ENCODE peak calls at places on chromosome 4, in eight cellular contexts. L, I, Y, C, G, T, R and J are unnamed samples.

GRCh38 chr4:8855781-8856245 is 15.8 kb downstream of the HMX1 start:
- DNase-seq in R (no peak), C (no peak), I (no peak), L (peak; percentile 17), G (no peak), Y (no peak), T (no peak), J (no peak)

GRCh38 chr4:26407466-26407865 is 82.8 kb downstream of the CCKAR start:
- DNase-seq in R (no peak), Y (no peak), I (no peak), G (no peak), L (no peak), T (no peak), C (peak; percentile 49), J (no peak)

GRCh38 chr4:125833-126232 is 1.5 kb downstream of the ZNF718 start:
- DNase-seq in G (no peak), R (no peak), L (no peak), I (no peak), C (no peak), Y (no peak), T (no peak), J (no peak)

GRCh38 chr4:89562715-89563114 is 255.1 kb upstream of the GPRIN3 start:
- DNase-seq in C (no peak), L (peak; percentile 39), T (no peak), R (no peak), I (no peak), G (no peak), Y (no peak), J (no peak)

GRCh38 chr4:53963786-53964185 is 100.6 kb downstream of the CHIC2 start:
- DNase-seq in I (no peak), G (no peak), T (peak; percentile 24), Y (no peak), C (no peak), R (no peak), L (peak; percentile 43), J (no peak)

GRCh38 chr4:8727546-8728510 is 135.3 kb downstream of the CPZ start:
- DNase-seq in R (no peak), C (no peak), T (no peak), G (no peak), L (no peak), I (peak; percentile 14), Y (peak; percentile 63), J (no peak)

GRCh38 chr4:151537726-151538125 is 128.8 kb downstream of the FHIP1A start:
- DNase-seq in Y (no peak), R (no peak), G (no peak), L (no peak), C (peak; percentile 24), T (no peak), I (no peak), J (no peak)

GRCh38 chr4:18686338-18687039 is 664.9 kb upstream of the LCORL start:
- DNase-seq in C (peak; percentile 26), Y (no peak), L (no peak), R (no peak), I (no peak), G (no peak), T (no peak), J (no peak)

GRCh38 chr4:6575503-6576240 is 683 bp downstream of the MAN2B2 start:
- DNase-seq in C (no peak), L (no peak), G (no peak), T (no peak), R (no peak), I (no peak), Y (no peak), J (no peak)

GRCh38 chr4:184401397-184402171 is 72.8 kb downstream of the IRF2 start:
- DNase-seq in I (no peak), G (no peak), L (no peak), R (no peak), C (peak; percentile 54), Y (no peak), T (no peak), J (no peak)

GRCh38 chr4:159977907-159978617 is 875.2 kb downstream of the RAPGEF2 start:
- DNase-seq in I (no peak), R (no peak), G (no peak), L (peak; percentile 27), Y (no peak), T (no peak), C (no peak), J (no peak)

GRCh38 chr4:168612435-168613139 is 115.7 kb downstream of the PALLD start:
- DNase-seq in G (peak; percentile 19), C (peak; percentile 68), R (no peak), I (no peak), Y (no peak), T (no peak), L (peak; percentile 51), J (peak; percentile 53)

GRCh38 chr4:158131037-158131436 is 41.8 kb downstream of the GASK1B start:
- DNase-seq in G (no peak), I (no peak), C (peak; percentile 5), R (no peak), L (peak; percentile 31), T (no peak), Y (no peak), J (no peak)

GRCh38 chr4:23165669-23166068 is 472.9 kb downstream of the GBA3 start:
- DNase-seq in L (no peak), I (no peak), C (no peak), R (no peak), T (no peak), Y (no peak), G (no peak), J (no peak)

GRCh38 chr4:125547842-125548241 is 233.1 kb downstream of the FAT4 start:
- DNase-seq in L (no peak), C (no peak), I (no peak), R (no peak), G (no peak), Y (no peak), T (no peak), J (no peak)

GRCh38 chr4:165379662-165380061 is 854 bp downstream of the CPE start:
- DNase-seq in L (no peak), C (peak; percentile 25), Y (peak; percentile 77), T (peak; percentile 44), G (no peak), R (peak; percentile 53), I (no peak), J (no peak)

GRCh38 chr4:55397024-55397520 is 1.3 kb downstream of the TMEM165 start:
- DNase-seq in Y (no peak), C (peak; percentile 43), L (no peak), R (no peak), I (no peak), T (no peak), G (no peak), J (no peak)

GRCh38 chr4:71187399-71188196 is 151.2 kb upstream of the SLC4A4 start:
- DNase-seq in Y (peak; percentile 80), G (no peak), I (peak; percentile 31), R (no peak), C (peak; percentile 51), L (peak; percentile 91), T (no peak), J (no peak)

GRCh38 chr4:15963001-15963451 is at the start of gene FGFBP2:
- DNase-seq in T (no peak), G (no peak), I (peak; percentile 57), C (peak; percentile 31), Y (no peak), R (no peak), L (peak; percentile 59), J (peak; percentile 29)

GRCh38 chr4:42280327-42281095 is 116.8 kb upstream of the SHISA3 start:
- DNase-seq in I (no peak), G (no peak), L (peak; percentile 23), R (peak; percentile 10), T (peak; percentile 3), C (no peak), Y (no peak), J (no peak)

GRCh38 chr4:73617256-73617655 is 3.0 kb downstream of the RASSF6 start:
- DNase-seq in L (peak; percentile 59), G (peak; percentile 94), C (no peak), R (no peak), Y (no peak), I (no peak), T (no peak), J (no peak)

GRCh38 chr4:85650908-85651307 is 176.0 kb downstream of the ARHGAP24 start:
- DNase-seq in T (no peak), Y (no peak), I (no peak), L (no peak), R (no peak), G (no peak), C (no peak), J (no peak)

GRCh38 chr4:165384608-165385007 is 5.8 kb downstream of the CPE start:
- DNase-seq in L (no peak), C (peak; percentile 43), I (no peak), R (peak; percentile 73), T (peak; percentile 66), G (no peak), Y (no peak), J (no peak)

GRCh38 chr4:126995235-126995634 is 637.5 kb upstream of the INTU start:
- DNase-seq in C (no peak), R (no peak), T (no peak), G (no peak), Y (no peak), L (no peak), I (no peak), J (no peak)

GRCh38 chr4:128782076-128782715 is 27.3 kb upstream of the JADE1 start:
- DNase-seq in I (peak; percentile 33), R (no peak), L (peak; percentile 49), C (peak; percentile 51), G (no peak), Y (no peak), T (no peak), J (no peak)

GRCh38 chr4:8303485-8304281 is 34.1 kb downstream of the HTRA3 start:
- DNase-seq in G (peak; percentile 8), T (no peak), Y (peak; percentile 34), C (peak; percentile 64), L (peak; percentile 87), I (no peak), R (no peak), J (peak; percentile 76)

GRCh38 chr4:153142700-153143438 is 61.4 kb upstream of the TRIM2 start:
- DNase-seq in G (peak; percentile 45), Y (peak; percentile 90), I (peak; percentile 51), L (peak; percentile 76), T (peak; percentile 72), C (peak; percentile 44), R (peak; percentile 56), J (peak; percentile 65)

GRCh38 chr4:146033149-146033548 is 94.5 kb upstream of the ZNF827 start:
- DNase-seq in T (no peak), Y (no peak), C (no peak), R (no peak), L (peak; percentile 91), I (no peak), G (no peak), J (no peak)

GRCh38 chr4:13386405-13387107 is 97.6 kb downstream of the RAB28 start:
- DNase-seq in R (no peak), C (peak; percentile 75), I (no peak), G (no peak), T (no peak), Y (no peak), L (peak; percentile 1), J (no peak)

GRCh38 chr4:54898941-54899340 is 226.5 kb downstream of the KDR start:
- DNase-seq in C (peak; percentile 39), L (no peak), Y (no peak), G (no peak), R (no peak), I (no peak), T (no peak), J (no peak)

GRCh38 chr4:185573651-185574199 is 38.4 kb upstream of the PDLIM3 start:
- DNase-seq in R (no peak), I (no peak), Y (peak; percentile 77), C (peak; percentile 80), T (no peak), L (peak; percentile 77), G (peak; percentile 88), J (peak; percentile 90)